ENCODE peak calls at places on chromosomes 7 and 10, in five cellular contexts. P is NCI-H1092, I is left colon, F is HuH-7, G is choroid plexus epithelial cell. E is an unnamed sample.

GRCh38 chr10:118256825-118257570 is 85.1 kb downstream of the FAM204A start:
- DNase-seq in F (no peak), G (no peak), I (no peak), P (no peak), E (no peak)

GRCh38 chr7:117808273-117808868 is 64.9 kb downstream of the CTTNBP2 start:
- DNase-seq in F (no peak), G (no peak), I (no peak), P (peak; percentile 93), E (peak; percentile 36)

GRCh38 chr7:155653773-155654172 is 9.3 kb downstream of the RBM33 start:
- DNase-seq in F (no peak), P (no peak), I (no peak), G (peak; percentile 70), E (no peak)

GRCh38 chr10:62654966-62655336 is 149.6 kb upstream of the ADO start:
- DNase-seq in G (no peak), I (no peak), P (no peak), F (no peak), E (no peak)

GRCh38 chr7:2717293-2717904 is 29.4 kb downstream of the AMZ1 start:
- DNase-seq in I (peak; percentile 78), F (peak; percentile 78), G (peak; percentile 73), P (peak; percentile 67), E (no peak)

GRCh38 chr10:102435529-102436233 is 3.3 kb upstream of the CUEDC2 start:
- DNase-seq in G (peak; percentile 38), I (no peak), F (no peak), P (no peak), E (no peak)

GRCh38 chr7:105648561-105649401 is 67.5 kb upstream of the EFCAB10 start:
- DNase-seq in G (no peak), F (peak; percentile 49), I (peak; percentile 42), P (peak; percentile 65), E (peak; percentile 30)

GRCh38 chr7:54839538-54840213 is 80.7 kb upstream of the SEC61G start:
- DNase-seq in F (peak; percentile 69), I (peak; percentile 37), G (peak; percentile 61), P (peak; percentile 60), E (peak; percentile 57)

GRCh38 chr10:111600772-111601171 is 523.9 kb downstream of the ADRA2A start:
- DNase-seq in P (no peak), I (no peak), G (no peak), F (no peak), E (peak; percentile 82)

GRCh38 chr7:139060838-139061237 is 25.0 kb upstream of the ZC3HAV1L start:
- DNase-seq in F (no peak), I (no peak), G (no peak), P (no peak), E (no peak)

GRCh38 chr10:114043532-114044250 is at the start of gene ADRB1:
- DNase-seq in G (peak; percentile 33), I (peak; percentile 81), F (peak; percentile 92), P (peak; percentile 40), E (peak; percentile 83)

GRCh38 chr10:119379466-119380071 is 162.9 kb downstream of the RGS10 start:
- DNase-seq in P (no peak), G (no peak), I (no peak), F (no peak), E (no peak)